ENCODE peak calls at places on chromosomes 7 and 10, in five cellular contexts. F is cardiac fibroblast; D is body of pancreas; W is mesenteric fat pad; R is stimulated activated effector memory CD8-positive, alpha-beta T cell treated with anti-CD3 and anti-CD28 coated beads, Interleukin-12 subunit alpha, Interleukin-12 subunit beta, amount 100 ng/mL, for 72 hours. X is an unnamed sample.

GRCh38 chr7:31500656-31501055 is 13.2 kb upstream of the ITPRID1 start:
- DNase-seq in F (no peak), D (peak), R (no peak), W (no peak), X (no peak)

GRCh38 chr7:40608321-40609075 is 473.7 kb downstream of the SUGCT start:
- DNase-seq in W (no peak), F (no peak), D (no peak), R (no peak), X (no peak)

GRCh38 chr7:1512781-1513656 is 8.8 kb upstream of the INTS1 start:
- DNase-seq in R (no peak), W (no peak), D (no peak), F (peak), X (peak)

GRCh38 chr7:26376208-26376917 is 84.7 kb downstream of the SNX10 start:
- DNase-seq in F (no peak), D (peak), W (no peak), R (peak), X (peak)

GRCh38 chr10:89475567-89475966 is 59.8 kb downstream of the SLC16A12 start:
- DNase-seq in R (no peak), W (no peak), F (peak), D (no peak), X (no peak)

GRCh38 chr7:1946025-1946424 is 275.9 kb downstream of the ELFN1 start:
- DNase-seq in R (no peak), D (no peak), W (no peak), F (no peak), X (no peak)

GRCh38 chr10:113015201-113015600 is 65.2 kb downstream of the TCF7L2 start:
- DNase-seq in W (no peak), F (no peak), R (no peak), D (no peak), X (no peak)

GRCh38 chr7:124085168-124085567 is 52.3 kb upstream of the TMEM229A start:
- DNase-seq in W (no peak), R (no peak), F (peak), D (peak), X (no peak)

GRCh38 chr10:21336476-21337170 is 188.9 kb downstream of the SKIDA1 start:
- DNase-seq in F (peak), R (no peak), W (no peak), D (peak), X (no peak)

GRCh38 chr10:28678687-28679457 is 1.6 kb downstream of the BAMBI start:
- DNase-seq in D (no peak), W (no peak), F (peak), R (no peak), X (peak)

GRCh38 chr10:115654961-115655360 is 561.8 kb downstream of the ATRNL1 start:
- DNase-seq in D (no peak), W (no peak), R (no peak), F (peak), X (no peak)

GRCh38 chr10:97029271-97029670 is 156.5 kb downstream of the SLIT1 start:
- DNase-seq in F (no peak), W (peak), D (no peak), R (no peak), X (no peak)

GRCh38 chr10:69826789-69827532 is 25.3 kb downstream of the COL13A1 start:
- DNase-seq in F (no peak), W (no peak), D (no peak), R (no peak), X (no peak)

GRCh38 chr7:98511175-98511574 is 105.9 kb upstream of the NPTX2 start:
- DNase-seq in F (no peak), D (no peak), W (no peak), R (no peak), X (no peak)

GRCh38 chr7:157513682-157514081 is 176.9 kb downstream of the DNAJB6 start:
- DNase-seq in W (no peak), R (no peak), D (no peak), F (no peak), X (no peak)

GRCh38 chr10:74056081-74056818 is 58.3 kb downstream of the VCL start:
- DNase-seq in R (no peak), W (no peak), D (no peak), F (peak), X (no peak)

GRCh38 chr7:122884186-122884585 is 2.1 kb downstream of the CADPS2 start:
- DNase-seq in D (no peak), W (no peak), F (no peak), R (no peak), X (no peak)

GRCh38 chr10:35643976-35644799 is 2.1 kb upstream of the FZD8 start:
- DNase-seq in D (no peak), F (peak), W (no peak), R (no peak), X (peak)

GRCh38 chr10:132281915-132282666 is 25.7 kb downstream of the STK32C start:
- DNase-seq in D (no peak), R (no peak), F (no peak), W (no peak), X (no peak)

GRCh38 chr7:78714302-78714857 is 739.1 kb downstream of the MAGI2 start:
- DNase-seq in W (no peak), F (no peak), D (no peak), R (no peak), X (no peak)

GRCh38 chr7:54967384-54967783 is 51.4 kb upstream of the EGFR start:
- DNase-seq in W (no peak), R (no peak), F (peak), D (peak), X (no peak)

GRCh38 chr10:22959292-22959691 is 31.4 kb downstream of the ARMC3 start:
- DNase-seq in W (no peak), F (no peak), R (no peak), D (no peak), X (no peak)

GRCh38 chr7:129005186-129005585 is 49.7 kb downstream of the TNPO3 start:
- DNase-seq in W (no peak), R (no peak), D (no peak), F (no peak), X (no peak)

GRCh38 chr10:55137063-55137462 is 336.0 kb upstream of the PCDH15 start:
- DNase-seq in D (no peak), W (no peak), R (no peak), F (no peak), X (no peak)

GRCh38 chr10:101311440-101312067 is 42.4 kb upstream of the BTRC start:
- DNase-seq in D (peak), R (no peak), F (no peak), W (no peak), X (no peak)

X was measured in Kasumi-1.